ENCODE peak calls at places on chromosomes 16 and 17, in four cellular contexts. P, L, H and S are unnamed samples. For H3K36me3, the result is how much of the 10 kb centered on the place peaks cover.

GRCh38 chr17:44273607-44274006 is 5.7 kb upstream of the SLC4A1 start:
- DNase-seq in P (no peak), L (no peak), H (no peak), S (no peak)

GRCh38 chr17:74514632-74515035 is 16.6 kb downstream of the CD300LB start:
- DNase-seq in P (peak), L (no peak), H (no peak), S (no peak)

GRCh38 chr17:1515640-1516402 is 591 bp downstream of the INPP5K start:
- DNase-seq in P (no peak), L (no peak), H (peak), S (no peak)

GRCh38 chr16:3952342-3953131 is 72.0 kb upstream of the CREBBP start:
- DNase-seq in P (no peak), L (peak), H (peak), S (peak)

GRCh38 chr17:73163043-73163442 is 1.8 kb upstream of the SSTR2 start:
- DNase-seq in P (no peak), L (no peak), H (no peak), S (no peak)

GRCh38 chr17:81084691-81085419 is 49.9 kb downstream of the BAIAP2 start:
- DNase-seq in P (no peak), L (no peak), H (no peak), S (peak)

GRCh38 chr17:72890711-72891110 is 201.8 kb downstream of the SLC39A11 start:
- DNase-seq in P (no peak), L (no peak), H (peak), S (no peak)

GRCh38 chr17:80152057-80152831 is 5.3 kb upstream of the EIF4A3 start:
- DNase-seq in P (no peak), L (no peak), H (peak), S (no peak)

GRCh38 chr17:82449136-82449882 is 1.2 kb downstream of the CYBC1 start:
- DNase-seq in P (no peak), L (no peak), H (no peak), S (no peak)

GRCh38 chr17:19645608-19646250 is 2.8 kb upstream of the ALDH3A2 start:
- DNase-seq in P (no peak), L (no peak), H (peak), S (no peak)

DNA sequence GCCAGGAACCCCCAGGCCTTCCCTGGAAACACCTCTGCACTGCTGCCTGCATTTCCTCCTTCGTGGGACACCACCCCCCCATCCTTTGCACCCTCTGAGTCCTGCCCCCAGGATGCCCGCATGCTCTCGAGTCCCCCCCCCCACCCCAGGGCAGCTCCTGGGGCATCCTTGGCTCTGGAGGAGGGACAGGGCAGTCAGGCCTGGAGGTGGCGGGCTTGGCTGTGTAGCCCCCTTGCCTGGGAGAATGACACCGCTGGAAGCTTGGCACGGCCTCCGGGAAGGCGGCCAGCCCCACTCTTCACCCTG is 98.9 kb upstream of the GSE1 start:
- DNase-seq in P (no peak), L (peak), H (no peak), S (peak)
- H3K27ac ChIP-seq in P (peak), L (peak), H (peak), S (peak)

GRCh38 chr16:22313876-22314470 is 16.8 kb downstream of the POLR3E start:
- DNase-seq in P (no peak), L (no peak), H (no peak), S (no peak)

GRCh38 chr16:22313141-22313781 is 16.1 kb downstream of the POLR3E start:
- DNase-seq in P (no peak), L (no peak), H (no peak), S (no peak)

GRCh38 chr16:22315979-22316378 is 18.8 kb downstream of the POLR3E start:
- DNase-seq in P (no peak), L (no peak), H (no peak), S (no peak)

GRCh38 chr16:22316411-22316811 is 19.2 kb downstream of the POLR3E start:
- DNase-seq in P (no peak), L (no peak), H (no peak), S (no peak)

GRCh38 chr16:22314661-22315626 is 17.7 kb downstream of the POLR3E start:
- DNase-seq in P (no peak), L (no peak), H (no peak), S (no peak)
- H3K36me3 ChIP-seq in P (under half), L (under half), H (under half), S (half or more)

GRCh38 chr16:84883301-84883700 is 63.5 kb downstream of the CRISPLD2 start:
- DNase-seq in P (no peak), L (peak), H (peak), S (peak)

GRCh38 chr16:84885024-84885910 is 65.5 kb downstream of the CRISPLD2 start:
- DNase-seq in P (no peak), L (peak), H (peak), S (peak)

GRCh38 chr16:84886536-84887090 is 66.8 kb downstream of the CRISPLD2 start:
- DNase-seq in P (no peak), L (peak), H (no peak), S (no peak)

GRCh38 chr16:84881702-84882521 is 62.1 kb downstream of the CRISPLD2 start:
- DNase-seq in P (no peak), L (peak), H (peak), S (no peak)

DNA sequence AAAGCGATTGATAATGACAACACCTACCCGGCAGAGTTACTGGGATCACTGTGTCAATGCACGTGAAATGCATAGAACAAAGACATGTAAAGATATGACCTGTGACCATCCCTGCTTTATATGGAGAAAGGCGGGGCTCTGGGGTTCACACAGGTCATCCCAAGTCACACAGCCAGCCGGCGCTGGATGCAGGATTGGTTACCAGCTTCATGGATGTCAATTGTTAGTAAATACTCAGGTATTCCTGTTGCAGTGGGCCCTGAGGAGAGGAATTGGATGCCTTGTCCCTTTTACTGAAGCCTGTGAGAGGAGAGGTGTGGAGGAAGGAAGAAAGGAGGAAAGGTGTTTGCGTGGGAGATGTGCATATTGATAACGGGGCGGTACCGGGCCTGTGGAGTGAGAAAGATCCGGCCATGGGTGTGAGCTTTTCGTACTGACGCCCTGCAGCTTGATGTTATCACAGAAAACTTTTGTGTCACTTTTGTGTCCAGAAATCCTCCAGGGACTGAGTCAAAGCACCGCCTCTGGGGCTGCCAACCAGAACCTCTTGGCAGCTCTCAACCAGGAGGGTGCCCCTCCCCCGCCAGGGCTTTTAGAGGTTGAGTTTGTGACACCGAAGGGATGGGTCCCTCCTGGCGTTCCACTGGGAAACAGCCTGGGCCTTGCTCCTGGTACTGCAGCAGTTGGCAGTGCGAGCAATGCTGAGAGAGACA is 64.7 kb downstream of the CRISPLD2 start:
- DNase-seq in P (no peak), L (peak), H (no peak), S (peak)
- H3K27ac ChIP-seq in P (peak), L (peak), H (no peak), S (peak)

GRCh38 chr16:27408602-27409031 is 6.6 kb downstream of the IL21R start:
- DNase-seq in P (no peak), L (no peak), H (no peak), S (no peak)
- H3K36me3 ChIP-seq in P (under half), L (under half), H (under half), S (under half)

DNA sequence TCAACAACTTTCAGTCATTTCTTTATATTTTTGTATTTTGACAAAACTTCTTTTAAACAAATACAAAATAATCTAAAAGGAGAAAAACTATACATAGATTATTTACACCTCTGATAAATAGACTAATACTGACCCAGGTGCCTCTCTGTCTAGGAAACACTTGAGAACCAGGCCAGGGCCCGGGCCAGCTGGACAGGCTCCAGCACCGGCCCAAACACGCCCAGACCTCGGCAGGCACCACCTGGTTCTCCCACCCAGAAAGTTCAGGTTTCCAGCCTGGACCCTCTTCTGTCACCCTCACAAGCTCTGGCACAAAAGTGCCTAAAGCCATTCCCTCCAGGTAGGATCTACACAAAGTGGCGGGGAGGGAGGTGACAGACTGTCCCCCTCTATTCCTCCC is 97.0 kb upstream of the DNAH17 start:
- DNase-seq in P (no peak), L (no peak), H (no peak), S (no peak)
- H3K27ac ChIP-seq in P (no peak), L (no peak), H (no peak), S (no peak)

GRCh38 chr17:49402706-49403105 is 12.0 kb downstream of the PHB1 start:
- DNase-seq in P (no peak), L (no peak), H (no peak), S (no peak)

GRCh38 chr17:49404906-49405305 is 9.8 kb downstream of the PHB1 start:
- DNase-seq in P (no peak), L (no peak), H (no peak), S (no peak)

GRCh38 chr17:49403514-49404289 is 11.0 kb downstream of the PHB1 start:
- DNase-seq in P (no peak), L (no peak), H (no peak), S (no peak)

GRCh38 chr17:49401971-49402491 is 12.7 kb downstream of the PHB1 start:
- DNase-seq in P (no peak), L (no peak), H (no peak), S (no peak)

DNA sequence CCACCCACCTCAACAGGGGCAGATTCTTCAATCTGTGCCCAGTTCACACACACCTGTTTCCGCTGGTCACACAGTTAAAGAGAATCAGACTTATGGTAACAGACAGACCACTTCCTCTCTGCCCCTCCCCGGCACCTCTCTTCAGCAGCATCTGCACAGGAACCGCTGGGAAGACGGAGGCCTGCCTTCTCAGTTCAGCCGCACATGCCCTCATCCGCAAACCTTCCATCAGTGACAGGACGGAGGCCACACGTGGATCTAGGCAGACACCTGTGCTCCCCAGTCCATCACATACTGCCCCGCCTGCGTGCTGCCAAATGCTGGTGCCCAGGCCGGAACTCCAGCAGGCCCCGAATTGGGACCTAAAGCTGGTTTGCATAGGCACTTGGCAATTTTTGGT is 10.3 kb downstream of the PHB1 start:
- DNase-seq in P (no peak), L (no peak), H (no peak), S (no peak)
- H3K36me3 ChIP-seq in P (under half), L (under half), H (under half), S (half or more)